ENCODE peak calls at places on chromosomes 12 and 14, in six cellular contexts. K is esophagus muscularis mucosa, M is fibroblast of lung, Z is cardiac muscle cell, Q is OCI-LY7, V is AG09319. I is an unnamed sample.

GRCh38 chr14:32561520-32561919 is 232.4 kb downstream of the AKAP6 start:
- DNase-seq in K (no peak), M (no peak), Z (peak; percentile 75), Q (no peak), V (peak; percentile 31), I (no peak)

GRCh38 chr12:53231859-53232640 is at the start of gene RARG:
- DNase-seq in K (no peak), M (peak; percentile 43), Z (no peak), Q (no peak), V (no peak), I (peak; percentile 69)

GRCh38 chr12:524167-524951 is 64.6 kb downstream of the B4GALNT3 start:
- DNase-seq in K (no peak), M (no peak), Z (no peak), Q (no peak), V (no peak), I (no peak)

GRCh38 chr12:102917026-102917787 is at the start of gene PAH:
- DNase-seq in K (no peak), M (no peak), Z (peak; percentile 7), Q (peak; percentile 4), V (no peak), I (no peak)

GRCh38 chr12:27554421-27555186 is 30.6 kb downstream of the PPFIBP1 start:
- DNase-seq in K (no peak), M (peak; percentile 81), Z (no peak), Q (no peak), V (no peak), I (peak; percentile 73)

GRCh38 chr12:78086553-78087362 is 256.1 kb downstream of the NAV3 start:
- DNase-seq in K (no peak), M (no peak), Z (no peak), Q (no peak), V (no peak), I (no peak)

GRCh38 chr12:132253698-132254480 is 75.5 kb downstream of the GALNT9 start:
- DNase-seq in K (no peak), M (no peak), Z (no peak), Q (no peak), V (no peak), I (no peak)

GRCh38 chr14:75689012-75689411 is 28.0 kb downstream of the TTLL5 start:
- DNase-seq in K (no peak), M (peak; percentile 64), Z (no peak), Q (no peak), V (peak; percentile 36), I (peak; percentile 17)

GRCh38 chr12:52045794-52046199 is 5.4 kb upstream of the NR4A1 start:
- DNase-seq in K (no peak), M (no peak), Z (no peak), Q (no peak), V (no peak), I (peak; percentile 66)

GRCh38 chr14:79417961-79418360 is 793.3 kb downstream of the DIO2 start:
- DNase-seq in K (no peak), M (no peak), Z (no peak), Q (no peak), V (no peak), I (no peak)

DNA sequence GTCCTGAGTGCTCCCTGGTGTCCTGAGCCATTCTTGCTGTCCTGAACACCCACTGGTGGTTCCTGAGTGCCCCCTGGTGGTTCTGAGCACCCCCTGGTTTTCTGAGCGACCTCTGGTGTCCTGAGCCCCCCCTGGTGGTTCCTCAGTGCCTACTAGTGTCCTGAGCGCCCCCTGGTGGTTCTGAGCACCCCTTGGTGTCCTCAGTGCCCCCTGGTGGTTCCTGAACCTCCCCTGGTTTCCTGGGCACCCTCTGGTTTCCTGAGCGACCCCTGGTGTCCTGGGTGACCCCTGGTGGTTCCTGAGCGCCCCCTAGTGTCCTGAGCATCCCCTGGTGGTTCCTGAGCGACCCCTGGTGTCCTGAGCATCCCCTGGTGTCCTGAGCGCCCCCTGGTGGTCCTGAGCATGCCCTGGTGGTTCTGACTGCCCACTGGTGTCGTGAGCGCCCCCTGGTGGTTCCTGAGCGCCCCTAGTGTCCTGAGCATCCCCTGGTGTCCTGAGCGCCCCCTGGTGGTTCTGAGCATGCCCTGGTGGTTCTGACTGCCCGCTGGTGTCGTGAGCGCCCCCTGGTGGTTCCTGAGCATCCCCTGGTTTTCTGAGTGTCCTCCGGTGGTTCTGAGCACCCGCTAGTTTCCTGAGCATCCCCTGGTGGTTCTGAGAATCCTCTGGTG is 473.1 kb downstream of the TMEM121 start:
- DNase-seq in K (peak; percentile 79), M (no peak), Z (no peak), Q (no peak), V (no peak), I (peak; percentile 63)
- TF ChIP-seq CTCF in K (no peak), M (peak; percentile 6), Z (peak; percentile 3), Q (no peak), V (no peak), I (peak; percentile 65)

GRCh38 chr12:74365178-74365964 is 172.3 kb upstream of the ATXN7L3B start:
- DNase-seq in K (no peak), M (peak; percentile 51), Z (peak; percentile 5), Q (peak; percentile 43), V (peak; percentile 27), I (no peak)
- TF ChIP-seq CTCF in K (no peak), M (peak; percentile 56), Z (peak; percentile 40), Q (peak; percentile 84), V (peak; percentile 77), I (peak; percentile 18)

DNA sequence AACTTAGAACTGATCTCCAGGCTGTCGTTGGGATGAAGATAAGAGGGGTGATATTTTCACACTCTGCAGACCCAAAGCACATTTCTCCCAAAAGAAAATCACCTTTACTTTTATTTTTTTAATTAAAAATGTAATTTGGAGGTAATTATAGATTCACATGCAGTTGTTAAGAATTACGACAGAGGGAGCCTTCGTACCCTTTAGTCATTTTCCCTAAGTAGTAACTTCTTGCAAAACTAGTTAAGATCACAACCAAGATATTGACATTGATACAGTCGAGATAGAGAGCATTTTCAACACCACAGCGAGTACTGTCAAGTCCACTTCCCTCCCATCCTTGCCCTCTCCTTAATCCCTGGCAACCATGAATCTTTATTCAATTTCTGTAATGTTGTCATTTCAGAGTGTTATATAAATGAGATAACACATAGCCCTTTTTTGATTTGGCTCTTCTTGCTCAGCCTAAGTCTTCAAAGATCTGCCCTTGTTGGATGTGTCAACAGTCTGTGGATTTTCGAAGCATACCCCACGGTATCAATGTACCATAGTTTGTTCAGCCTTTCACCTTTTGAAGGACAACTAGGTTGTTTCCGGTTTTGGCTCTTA is 39.6 kb downstream of the DNAH10 start:
- DNase-seq in K (no peak), M (peak; percentile 61), Z (no peak), Q (peak; percentile 28), V (no peak), I (no peak)
- TF ChIP-seq CTCF in K (no peak), M (peak; percentile 27), Z (peak; percentile 42), Q (peak; percentile 80), V (peak; percentile 62), I (peak; percentile 38)

GRCh38 chr14:72758420-72758819 is 135.5 kb downstream of the DPF3 start:
- DNase-seq in K (no peak), M (no peak), Z (no peak), Q (no peak), V (no peak), I (no peak)
- TF ChIP-seq CTCF in K (no peak), M (no peak), Z (no peak), Q (no peak), V (no peak), I (no peak)

GRCh38 chr12:121883315-121883660 is 5.3 kb upstream of the PSMD9 start:
- DNase-seq in K (no peak), M (no peak), Z (peak; percentile 37), Q (no peak), V (no peak), I (no peak)
- TF ChIP-seq CTCF in K (no peak), M (no peak), Z (no peak), Q (no peak), V (no peak), I (no peak)

DNA sequence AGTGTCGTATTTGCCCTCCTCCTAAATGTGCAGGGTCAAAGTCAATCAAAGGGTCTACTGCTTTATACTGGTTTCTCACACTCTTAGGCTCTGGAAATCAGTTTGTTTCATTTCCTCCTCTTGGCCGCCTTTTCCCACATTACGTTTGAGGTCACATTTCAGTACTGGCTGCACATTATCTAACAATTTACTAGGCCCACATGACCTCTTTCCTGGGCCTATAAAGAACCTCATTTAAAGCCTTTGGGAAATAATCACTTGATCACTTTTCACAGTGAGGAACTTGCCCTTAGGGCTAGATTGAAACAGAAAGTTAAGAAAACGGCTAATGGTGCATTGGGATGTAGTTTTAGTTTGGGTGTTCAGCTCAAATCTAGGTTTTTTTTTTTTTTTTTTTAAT is 497.5 kb downstream of the RERGL start:
- DNase-seq in K (no peak), M (no peak), Z (no peak), Q (no peak), V (no peak), I (no peak)
- TF ChIP-seq CTCF in K (no peak), M (no peak), Z (no peak), Q (no peak), V (no peak), I (no peak)

GRCh38 chr12:31215521-31216232 is 110.3 kb downstream of the SINHCAF start:
- DNase-seq in K (peak; percentile 74), M (no peak), Z (no peak), Q (peak; percentile 18), V (no peak), I (peak; percentile 49)
- TF ChIP-seq CTCF in K (no peak), M (no peak), Z (no peak), Q (peak; percentile 24), V (no peak), I (no peak)

I was measured in heart right ventricle.